ENCODE peak calls at places on chromosomes 7 and 10, in six cellular contexts. M is caudate nucleus; B is COR-L47; G is CD4-positive, CD25-positive, alpha-beta regulatory T cell; K is BJ; H is NCI-H774. E is an unnamed sample.

GRCh38 chr7:150732786-150733733 is 4.2 kb upstream of the GIMAP5 start:
- DNase-seq in M (no peak), B (no peak), G (no peak), K (no peak), H (no peak), E (no peak)

GRCh38 chr10:11208908-11209809 is 191.5 kb downstream of the CELF2 start:
- DNase-seq in M (no peak), B (no peak), G (peak), K (no peak), H (no peak), E (no peak)

GRCh38 chr7:88243345-88243909 is 23.6 kb upstream of the SRI start:
- DNase-seq in M (no peak), B (peak), G (peak), K (no peak), H (peak), E (no peak)

GRCh38 chr7:21547511-21547910 is 4.7 kb downstream of the DNAH11 start:
- DNase-seq in M (no peak), B (no peak), G (no peak), K (no peak), H (no peak), E (no peak)

GRCh38 chr10:117112220-117112619 is 25.9 kb downstream of the VAX1 start:
- DNase-seq in M (no peak), B (no peak), G (no peak), K (no peak), H (no peak), E (no peak)

GRCh38 chr7:91557789-91558396 is 293.7 kb downstream of the FZD1 start:
- DNase-seq in M (no peak), B (no peak), G (no peak), K (peak), H (no peak), E (no peak)

GRCh38 chr10:98170249-98171117 is 36.0 kb downstream of the R3HCC1L start:
- DNase-seq in M (no peak), B (no peak), G (peak), K (no peak), H (peak), E (peak)

GRCh38 chr10:73625004-73625883 is 16.0 kb downstream of the MYOZ1 start:
- DNase-seq in M (no peak), B (no peak), G (no peak), K (no peak), H (no peak), E (no peak)

GRCh38 chr7:40205992-40206391 is 71.2 kb downstream of the SUGCT start:
- DNase-seq in M (no peak), B (no peak), G (no peak), K (no peak), H (no peak), E (no peak)

GRCh38 chr7:115634633-115635032 is 395.9 kb downstream of the TFEC start:
- DNase-seq in M (no peak), B (peak), G (no peak), K (no peak), H (peak), E (no peak)

GRCh38 chr10:127990846-127991542 is 84.1 kb downstream of the PTPRE start:
- DNase-seq in M (no peak), B (no peak), G (peak), K (peak), H (no peak), E (no peak)

GRCh38 chr7:78039791-78040776 is 241.5 kb downstream of the PHTF2 start:
- DNase-seq in M (peak), B (no peak), G (no peak), K (no peak), H (no peak), E (no peak)

GRCh38 chr7:73683916-73684693 is 708 bp downstream of the BUD23 start:
- DNase-seq in M (no peak), B (no peak), G (no peak), K (no peak), H (no peak), E (no peak)

GRCh38 chr10:104254493-104255243 is at the start of gene GSTO1:
- DNase-seq in M (peak), B (no peak), G (peak), K (no peak), H (no peak), E (peak)

GRCh38 chr7:147563669-147564068 is 1026.9 kb upstream of the C7orf33 start:
- DNase-seq in M (no peak), B (no peak), G (no peak), K (no peak), H (no peak), E (no peak)

GRCh38 chr10:50312464-50313437 is 61.4 kb upstream of the ASAH2 start:
- DNase-seq in M (no peak), B (no peak), G (no peak), K (no peak), H (no peak), E (no peak)

GRCh38 chr10:63628526-63629362 is 107.5 kb downstream of the REEP3 start:
- DNase-seq in M (peak), B (peak), G (peak), K (no peak), H (peak), E (no peak)

GRCh38 chr7:54678763-54679396 is 80.1 kb downstream of the SEC61G start:
- DNase-seq in M (no peak), B (no peak), G (no peak), K (no peak), H (no peak), E (no peak)

GRCh38 chr10:1050555-1050954 is 1.6 kb upstream of the IDI1 start:
- DNase-seq in M (no peak), B (no peak), G (peak), K (no peak), H (no peak), E (no peak)

GRCh38 chr10:34791228-34791627 is 23.9 kb downstream of the PARD3 start:
- DNase-seq in M (no peak), B (no peak), G (no peak), K (no peak), H (no peak), E (no peak)

GRCh38 chr7:79064187-79064823 is 389.2 kb downstream of the MAGI2 start:
- DNase-seq in M (no peak), B (no peak), G (no peak), K (no peak), H (no peak), E (no peak)

GRCh38 chr10:131810036-131810804 is 90.6 kb upstream of the PPP2R2D start:
- DNase-seq in M (no peak), B (no peak), G (no peak), K (no peak), H (no peak), E (no peak)

GRCh38 chr7:127674361-127674760 is 22.4 kb downstream of the SND1 start:
- DNase-seq in M (no peak), B (no peak), G (no peak), K (no peak), H (no peak), E (no peak)

GRCh38 chr10:76543655-76544054 is 1094.0 kb downstream of the KCNMA1 start:
- DNase-seq in M (no peak), B (no peak), G (no peak), K (no peak), H (no peak), E (no peak)

GRCh38 chr10:71920540-71921318 is 43.5 kb upstream of the CHST3 start:
- DNase-seq in M (no peak), B (no peak), G (no peak), K (peak), H (no peak), E (no peak)

GRCh38 chr7:92778972-92779371 is 57.4 kb downstream of the CDK6 start:
- DNase-seq in M (no peak), B (no peak), G (no peak), K (no peak), H (no peak), E (no peak)

GRCh38 chr7:40570218-40570617 is 435.4 kb downstream of the SUGCT start:
- DNase-seq in M (no peak), B (no peak), G (no peak), K (no peak), H (no peak), E (no peak)

GRCh38 chr10:97511711-97512445 is 13.2 kb downstream of the UBTD1 start:
- DNase-seq in M (no peak), B (no peak), G (no peak), K (no peak), H (no peak), E (no peak)

GRCh38 chr7:55192718-55193117 is 172.4 kb upstream of the LANCL2 start:
- DNase-seq in M (no peak), B (peak), G (no peak), K (peak), H (no peak), E (peak)

GRCh38 chr10:7808686-7809267 is 9.5 kb upstream of the TAF3 start:
- DNase-seq in M (no peak), B (no peak), G (no peak), K (no peak), H (no peak), E (no peak)

GRCh38 chr7:123916240-123916724 is 8.8 kb upstream of the SPAM1 start:
- DNase-seq in M (no peak), B (peak), G (no peak), K (no peak), H (no peak), E (no peak)

GRCh38 chr7:44378744-44379143 is 53.4 kb upstream of the CAMK2B start:
- DNase-seq in M (no peak), B (no peak), G (no peak), K (peak), H (no peak), E (peak)

GRCh38 chr7:151425670-151426075 is 14.3 kb downstream of the CRYGN start:
- DNase-seq in M (no peak), B (no peak), G (no peak), K (peak), H (no peak), E (peak)